ENCODE peak calls at places on chromosome 17, in four cellular contexts. One of them, this sample, is unnamed.

GRCh38 chr17:73875346-73875745 is 231.1 kb upstream of the SDK2 start:
- DNase-seq in body of pancreas: no peak
- DNase-seq in ovary: no peak
- DNase-seq in HepG2: no peak
- DNase-seq in this sample: no peak

GRCh38 chr17:14755002-14755401 is 454.1 kb downstream of the HS3ST3B1 start:
- DNase-seq in body of pancreas: no peak
- DNase-seq in ovary: no peak
- DNase-seq in HepG2: no peak
- DNase-seq in this sample: no peak

GRCh38 chr17:72342061-72342460 is 221.2 kb downstream of the SOX9 start:
- DNase-seq in body of pancreas: no peak
- DNase-seq in ovary: no peak
- DNase-seq in HepG2: no peak
- DNase-seq in this sample: no peak

GRCh38 chr17:67620636-67621035 is 97.1 kb upstream of the NOL11 start:
- DNase-seq in body of pancreas: no peak
- DNase-seq in ovary: no peak
- DNase-seq in HepG2: no peak
- DNase-seq in this sample: no peak

GRCh38 chr17:78925234-78925633 is at the start of gene TIMP2:
- DNase-seq in body of pancreas: peak; percentile 85
- DNase-seq in ovary: peak; percentile 95
- DNase-seq in HepG2: peak; percentile 70
- DNase-seq in this sample: peak; percentile 93

GRCh38 chr17:75785016-75785769 is 587 bp downstream of the UNK start:
- DNase-seq in body of pancreas: peak; percentile 92
- DNase-seq in ovary: peak; percentile 94
- DNase-seq in HepG2: peak; percentile 87
- DNase-seq in this sample: peak; percentile 94

GRCh38 chr17:77963441-77963840 is 4.9 kb downstream of the TNRC6C start:
- DNase-seq in body of pancreas: no peak
- DNase-seq in ovary: peak; percentile 54
- DNase-seq in HepG2: peak; percentile 75
- DNase-seq in this sample: no peak

GRCh38 chr17:50626037-50626574 is 8.6 kb upstream of the ABCC3 start:
- DNase-seq in body of pancreas: peak; percentile 80
- DNase-seq in ovary: peak; percentile 82
- DNase-seq in HepG2: peak; percentile 84
- DNase-seq in this sample: peak; percentile 75

GRCh38 chr17:51354908-51355307 is 94.6 kb downstream of the UTP18 start:
- DNase-seq in body of pancreas: no peak
- DNase-seq in ovary: no peak
- DNase-seq in HepG2: no peak
- DNase-seq in this sample: no peak

GRCh38 chr17:16981928-16982327 is 10.0 kb upstream of the TNFRSF13B start:
- DNase-seq in body of pancreas: no peak
- DNase-seq in ovary: no peak
- DNase-seq in HepG2: no peak
- DNase-seq in this sample: no peak

GRCh38 chr17:35849469-35850348 is 19.0 kb downstream of the HEATR9 start:
- DNase-seq in body of pancreas: peak; percentile 35
- DNase-seq in ovary: peak; percentile 27
- DNase-seq in HepG2: peak; percentile 64
- DNase-seq in this sample: peak; percentile 26

GRCh38 chr17:35969558-35970442 is 11.5 kb downstream of the CCL16 start:
- DNase-seq in body of pancreas: peak; percentile 85
- DNase-seq in ovary: peak; percentile 80
- DNase-seq in HepG2: peak; percentile 82
- DNase-seq in this sample: peak; percentile 70

GRCh38 chr17:62933986-62934385 is 32.0 kb upstream of the TANC2 start:
- DNase-seq in body of pancreas: no peak
- DNase-seq in ovary: no peak
- DNase-seq in HepG2: no peak
- DNase-seq in this sample: no peak

GRCh38 chr17:38317081-38317480 is 20.1 kb downstream of the MRPL45 start:
- DNase-seq in body of pancreas: no peak
- DNase-seq in ovary: no peak
- DNase-seq in HepG2: no peak
- DNase-seq in this sample: no peak

GRCh38 chr17:81966343-81967243 is 5.6 kb upstream of the NOTUM start:
- DNase-seq in body of pancreas: no peak
- DNase-seq in ovary: peak; percentile 51
- DNase-seq in HepG2: peak; percentile 89
- DNase-seq in this sample: no peak

GRCh38 chr17:81968850-81969812 is 8.1 kb upstream of the NOTUM start:
- DNase-seq in body of pancreas: no peak
- DNase-seq in ovary: no peak
- DNase-seq in HepG2: no peak
- DNase-seq in this sample: no peak

GRCh38 chr17:81968396-81968745 is 7.4 kb upstream of the NOTUM start:
- DNase-seq in body of pancreas: no peak
- DNase-seq in ovary: no peak
- DNase-seq in HepG2: no peak
- DNase-seq in this sample: no peak

GRCh38 chr17:81967533-81968395 is 6.8 kb upstream of the NOTUM start:
- DNase-seq in body of pancreas: peak; percentile 72
- DNase-seq in ovary: peak; percentile 61
- DNase-seq in HepG2: peak; percentile 98
- DNase-seq in this sample: peak; percentile 56

DNA sequence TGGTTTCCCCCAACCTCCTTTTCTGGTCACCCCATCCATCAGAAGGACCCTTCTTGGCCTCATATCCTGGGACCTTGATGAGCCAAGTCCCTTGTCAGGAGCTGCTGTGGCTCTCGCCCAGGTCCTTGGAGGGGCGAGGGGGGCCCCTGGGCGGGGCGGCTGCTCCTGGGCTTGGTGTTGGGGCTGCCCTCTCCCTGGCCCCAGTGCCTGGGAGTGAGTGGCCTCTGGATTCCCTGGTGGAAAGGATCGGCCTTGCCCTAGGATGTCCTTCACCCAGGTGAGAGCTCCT is 6.2 kb upstream of the NOTUM start:
- DNase-seq in body of pancreas: no peak
- DNase-seq in ovary: no peak
- DNase-seq in HepG2: no peak
- DNase-seq in this sample: no peak
- H3K27ac ChIP-seq in body of pancreas: no peak overlapping the region
- H3K27ac ChIP-seq in ovary: no peak overlapping the region
- H3K27ac ChIP-seq in HepG2: peak overlapping the region; percentile 75
- H3K27ac ChIP-seq in this sample: no peak overlapping the region

GRCh38 chr17:40443196-40443987 is at the start of gene IGFBP4:
- DNase-seq in body of pancreas: peak; percentile 64
- DNase-seq in ovary: peak; percentile 92
- DNase-seq in HepG2: peak; percentile 69
- DNase-seq in this sample: peak; percentile 88
- TF ChIP-seq POLR2A in body of pancreas: no peak
- TF ChIP-seq POLR2A in ovary: peak; percentile 96
- TF ChIP-seq POLR2A in HepG2: no peak
- TF ChIP-seq POLR2A in this sample: peak; percentile 65

DNA sequence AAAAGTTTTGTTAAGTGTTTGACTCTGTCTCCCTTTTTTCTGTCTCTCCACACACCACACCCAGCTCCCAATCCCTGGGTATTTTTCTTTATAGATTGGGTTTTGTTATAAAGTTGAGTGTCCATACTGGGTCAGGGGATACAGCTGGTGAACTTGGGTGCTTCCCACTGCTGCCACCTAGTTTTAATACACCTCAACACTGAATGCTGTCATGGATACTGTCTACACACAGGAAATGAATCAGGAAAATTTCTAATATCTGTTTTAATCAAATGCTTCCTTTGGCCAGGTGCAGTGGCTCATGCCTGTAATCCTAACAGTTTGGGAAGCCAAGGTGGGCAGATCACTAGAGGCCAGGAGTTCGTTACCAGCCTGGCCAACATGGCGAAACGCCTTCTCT is 5.3 kb upstream of the TAOK1 start:
- DNase-seq in body of pancreas: no peak
- DNase-seq in ovary: no peak
- DNase-seq in HepG2: no peak
- DNase-seq in this sample: no peak
- TF ChIP-seq CTCF in body of pancreas: no peak
- TF ChIP-seq CTCF in ovary: no peak
- TF ChIP-seq CTCF in HepG2: no peak
- TF ChIP-seq CTCF in this sample: no peak

DNA sequence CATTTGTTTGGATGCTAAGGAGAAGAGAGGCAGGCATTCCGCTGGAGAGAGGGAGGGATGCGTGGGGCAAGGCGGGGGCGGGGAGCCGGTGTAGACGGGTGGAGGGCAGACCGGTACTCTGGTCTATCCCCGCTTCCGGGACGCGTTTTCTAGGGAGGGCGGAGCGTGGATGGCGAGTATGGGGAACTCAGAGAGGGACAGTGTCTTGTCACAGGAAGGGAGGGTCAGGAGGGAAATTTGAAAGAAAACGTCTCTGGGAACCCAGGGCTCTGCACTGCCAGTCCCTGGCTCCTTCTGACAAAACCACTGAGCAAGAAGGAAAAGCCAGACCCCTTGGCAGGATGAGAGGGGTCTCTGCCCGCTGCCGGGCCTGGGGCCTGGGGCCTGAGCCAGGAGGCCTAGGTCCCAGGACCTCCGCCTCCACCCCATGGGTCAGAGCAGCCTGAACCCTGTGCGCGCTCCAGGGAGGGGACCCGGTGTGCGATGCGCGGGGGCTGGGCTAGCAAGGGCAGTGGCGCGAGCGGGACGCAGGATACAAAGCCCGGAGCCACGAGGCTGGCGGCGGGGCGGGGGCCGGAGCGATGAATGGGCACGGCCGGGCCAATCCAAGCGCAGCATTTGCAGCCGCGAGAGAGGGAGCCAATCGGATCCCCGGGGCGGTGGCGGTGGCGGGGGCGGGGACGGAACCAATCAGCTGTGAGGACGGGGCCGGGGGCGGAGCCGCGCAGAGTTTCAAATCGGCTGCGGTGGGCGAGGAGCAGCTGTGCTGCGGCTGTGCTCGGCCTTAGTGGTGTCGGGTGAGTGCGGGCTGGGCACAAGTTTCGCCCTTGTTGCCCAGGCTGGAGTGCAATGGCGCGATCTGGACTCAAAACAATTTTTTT is at the start of gene PIMREG:
- DNase-seq in body of pancreas: peak; percentile 88
- DNase-seq in ovary: peak; percentile 93
- DNase-seq in HepG2: peak; percentile 87
- DNase-seq in this sample: peak; percentile 83
- H3K27ac ChIP-seq in body of pancreas: no peak within 1 kb of the TSS
- H3K27ac ChIP-seq in ovary: no peak within 1 kb of the TSS
- H3K27ac ChIP-seq in HepG2: peak within 1 kb of the TSS; percentile 64
- H3K27ac ChIP-seq in this sample: no peak within 1 kb of the TSS

DNA sequence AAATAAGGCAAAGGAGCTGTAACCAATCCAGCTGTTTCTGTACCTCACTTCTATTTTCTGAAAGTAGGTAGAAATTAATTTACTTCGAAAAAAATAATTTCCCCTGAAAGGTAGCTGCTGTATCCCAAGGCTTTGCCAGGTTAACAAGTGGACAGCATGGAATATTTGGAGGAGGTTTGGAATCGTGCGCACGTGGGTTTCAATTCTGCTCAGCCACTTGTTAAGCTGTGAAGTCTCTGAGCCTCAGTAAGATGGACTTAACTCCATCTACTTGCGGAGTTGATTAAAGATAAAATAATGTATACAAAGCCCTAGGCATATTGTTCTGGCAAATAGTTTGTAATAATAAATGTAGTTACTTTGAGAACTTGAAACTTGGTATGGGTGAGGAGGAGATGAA is 57.4 kb upstream of the LGALS9 start:
- DNase-seq in body of pancreas: no peak
- DNase-seq in ovary: no peak
- DNase-seq in HepG2: no peak
- DNase-seq in this sample: no peak
- TF ChIP-seq POLR2A in body of pancreas: no peak
- TF ChIP-seq POLR2A in ovary: no peak
- TF ChIP-seq POLR2A in HepG2: no peak
- TF ChIP-seq POLR2A in this sample: no peak

DNA sequence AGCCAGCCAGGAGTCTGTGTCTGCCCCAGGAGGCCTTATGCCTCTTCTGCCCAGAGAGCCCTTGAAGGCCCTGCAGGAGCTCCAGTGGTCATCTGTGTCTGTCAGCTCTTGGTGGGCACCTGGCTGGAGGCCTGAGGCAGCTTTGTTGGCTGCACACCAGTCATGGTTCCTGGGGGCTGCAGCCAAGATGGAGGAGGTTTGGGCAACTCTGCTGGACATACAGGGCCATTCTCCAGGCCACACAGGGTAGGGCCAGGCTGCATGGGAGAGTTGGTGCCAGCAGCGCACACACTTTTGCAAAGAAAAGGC is 29.4 kb downstream of the B9D1 start:
- DNase-seq in body of pancreas: no peak
- DNase-seq in ovary: no peak
- DNase-seq in HepG2: no peak
- DNase-seq in this sample: no peak
- TF ChIP-seq CTCF in body of pancreas: no peak
- TF ChIP-seq CTCF in ovary: no peak
- TF ChIP-seq CTCF in HepG2: no peak
- TF ChIP-seq CTCF in this sample: no peak

DNA sequence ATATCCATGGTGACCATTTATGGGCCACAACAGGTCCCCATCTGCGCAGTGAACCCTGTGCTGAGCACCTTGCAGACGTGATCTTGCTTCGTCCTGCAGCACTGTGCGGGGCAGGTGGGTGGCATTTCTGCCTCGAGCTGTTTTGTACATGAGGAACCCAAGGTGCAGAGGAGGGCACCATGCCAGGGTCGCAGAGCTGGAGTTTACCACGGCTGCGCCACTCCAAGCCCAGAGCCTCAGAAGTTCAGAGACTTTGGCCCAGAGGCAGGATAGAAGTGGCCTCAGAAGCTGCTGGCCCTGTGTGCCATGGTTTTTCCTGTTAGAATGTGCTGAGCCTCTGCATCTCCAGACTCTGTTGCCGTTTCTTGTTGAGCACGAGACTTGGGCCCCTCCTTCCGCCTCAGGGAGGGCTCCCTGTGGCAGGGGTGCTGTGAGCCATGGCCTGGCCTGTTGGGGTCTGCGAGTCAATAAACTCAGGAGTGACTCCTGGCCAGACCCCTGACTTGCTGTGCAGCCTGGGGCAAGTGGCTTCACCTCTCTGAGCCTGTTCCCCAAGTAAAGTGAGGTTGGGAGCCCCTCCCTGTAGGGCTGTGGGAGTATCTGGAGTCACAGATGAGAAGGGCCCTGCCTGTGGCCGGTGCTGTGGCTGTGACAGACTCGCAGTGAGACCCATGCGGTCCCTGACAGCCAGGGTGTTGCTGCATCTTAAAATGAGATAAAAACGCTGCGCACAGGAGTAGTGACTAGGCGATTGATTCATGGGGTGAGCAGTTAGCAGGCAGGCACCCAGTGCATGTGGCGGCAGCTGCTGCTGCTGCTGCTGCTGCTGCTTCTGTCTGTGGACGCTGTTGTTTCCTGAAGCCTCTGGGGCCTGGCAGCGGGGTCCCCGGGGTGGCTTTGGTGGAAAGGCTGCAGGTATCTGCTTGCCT is 11.8 kb downstream of the MAP2K3 start:
- DNase-seq in body of pancreas: peak; percentile 38
- DNase-seq in ovary: no peak
- DNase-seq in HepG2: no peak
- DNase-seq in this sample: no peak
- H3K27ac ChIP-seq in body of pancreas: no peak overlapping the region
- H3K27ac ChIP-seq in ovary: no peak overlapping the region
- H3K27ac ChIP-seq in HepG2: no peak overlapping the region
- H3K27ac ChIP-seq in this sample: no peak overlapping the region

This sample was measured in uterus.